ENCODE peak calls at places on chromosome 14, in eight cellular contexts. R is fibroblast of pulmonary artery, G is left ventricle myocardium inferior, W is cardiac fibroblast, N is testis, K is fibroblast of lung, Z is ascending aorta, X is AG04449. C is an unnamed sample.

GRCh38 chr14:75689012-75689411 is 28.0 kb downstream of the TTLL5 start:
- DNase-seq in R (peak; percentile 75), G (peak; percentile 37), W (peak; percentile 72), N (no peak), K (peak; percentile 64), Z (no peak), X (no peak), C (no peak)

GRCh38 chr14:59303216-59303615 is 114.7 kb downstream of the DAAM1 start:
- DNase-seq in R (no peak), G (no peak), W (peak; percentile 90), N (no peak), K (no peak), Z (no peak), X (no peak), C (no peak)

GRCh38 chr14:59301354-59301753 is 112.9 kb downstream of the DAAM1 start:
- DNase-seq in R (no peak), G (no peak), W (no peak), N (no peak), K (no peak), Z (no peak), X (no peak), C (no peak)

GRCh38 chr14:105439179-105439578 is 19.6 kb downstream of the MTA1 start:
- DNase-seq in R (no peak), G (no peak), W (no peak), N (no peak), K (no peak), Z (no peak), X (no peak), C (no peak)

GRCh38 chr14:97408937-97409860 is 612.0 kb downstream of the VRK1 start:
- DNase-seq in R (no peak), G (no peak), W (no peak), N (no peak), K (no peak), Z (no peak), X (no peak), C (no peak)

GRCh38 chr14:57865450-57866198 is at the start of gene SLC35F4:
- DNase-seq in R (peak; percentile 23), G (no peak), W (no peak), N (peak; percentile 37), K (no peak), Z (peak; percentile 63), X (no peak), C (peak; percentile 64)

GRCh38 chr14:79543348-79543747 is 668.0 kb downstream of the DIO2 start:
- DNase-seq in R (no peak), G (no peak), W (no peak), N (no peak), K (no peak), Z (no peak), X (no peak), C (no peak)

GRCh38 chr14:81311816-81312215 is 88.3 kb downstream of the STON2 start:
- DNase-seq in R (no peak), G (no peak), W (no peak), N (no peak), K (peak; percentile 25), Z (no peak), X (no peak), C (no peak)

GRCh38 chr14:20435454-20436362 is at the start of gene KLHL33:
- DNase-seq in R (no peak), G (no peak), W (no peak), N (no peak), K (no peak), Z (no peak), X (no peak), C (no peak)

GRCh38 chr14:90704362-90705051 is 111.7 kb downstream of the TTC7B start:
- DNase-seq in R (no peak), G (no peak), W (peak; percentile 27), N (no peak), K (peak; percentile 11), Z (no peak), X (no peak), C (no peak)

GRCh38 chr14:83356080-83356479 is 1822.4 kb upstream of the SEL1L start:
- DNase-seq in R (no peak), G (no peak), W (no peak), N (no peak), K (no peak), Z (no peak), X (no peak), C (no peak)

GRCh38 chr14:98103705-98104104 is 1168.3 kb downstream of the BCL11B start:
- DNase-seq in R (no peak), G (no peak), W (no peak), N (no peak), K (no peak), Z (no peak), X (no peak), C (no peak)

GRCh38 chr14:89455412-89455811 is 38.4 kb upstream of the FOXN3 start:
- DNase-seq in R (no peak), G (no peak), W (no peak), N (peak; percentile 65), K (no peak), Z (no peak), X (no peak), C (no peak)

GRCh38 chr14:33897382-33897781 is 53.5 kb downstream of the EGLN3 start:
- DNase-seq in R (no peak), G (no peak), W (no peak), N (no peak), K (no peak), Z (no peak), X (no peak), C (no peak)

GRCh38 chr14:92692822-92693226 is 55.6 kb downstream of the LGMN start:
- DNase-seq in R (peak; percentile 50), G (peak; percentile 89), W (no peak), N (peak; percentile 63), K (no peak), Z (peak; percentile 74), X (no peak), C (peak; percentile 89)

GRCh38 chr14:105314287-105315185 is at the start of gene PACS2:
- DNase-seq in R (peak; percentile 87), G (peak; percentile 79), W (peak; percentile 76), N (peak; percentile 77), K (peak; percentile 83), Z (peak; percentile 83), X (no peak), C (peak; percentile 87)

GRCh38 chr14:23528555-23528954 is 23.0 kb downstream of the ZFHX2 start:
- DNase-seq in R (no peak), G (no peak), W (no peak), N (no peak), K (no peak), Z (no peak), X (no peak), C (no peak)
- TF ChIP-seq CTCF in R (peak; percentile 25), G (peak; percentile 14), W (no peak), N (no peak), K (peak; percentile 23), Z (no peak), X (no peak), C (no peak)

DNA sequence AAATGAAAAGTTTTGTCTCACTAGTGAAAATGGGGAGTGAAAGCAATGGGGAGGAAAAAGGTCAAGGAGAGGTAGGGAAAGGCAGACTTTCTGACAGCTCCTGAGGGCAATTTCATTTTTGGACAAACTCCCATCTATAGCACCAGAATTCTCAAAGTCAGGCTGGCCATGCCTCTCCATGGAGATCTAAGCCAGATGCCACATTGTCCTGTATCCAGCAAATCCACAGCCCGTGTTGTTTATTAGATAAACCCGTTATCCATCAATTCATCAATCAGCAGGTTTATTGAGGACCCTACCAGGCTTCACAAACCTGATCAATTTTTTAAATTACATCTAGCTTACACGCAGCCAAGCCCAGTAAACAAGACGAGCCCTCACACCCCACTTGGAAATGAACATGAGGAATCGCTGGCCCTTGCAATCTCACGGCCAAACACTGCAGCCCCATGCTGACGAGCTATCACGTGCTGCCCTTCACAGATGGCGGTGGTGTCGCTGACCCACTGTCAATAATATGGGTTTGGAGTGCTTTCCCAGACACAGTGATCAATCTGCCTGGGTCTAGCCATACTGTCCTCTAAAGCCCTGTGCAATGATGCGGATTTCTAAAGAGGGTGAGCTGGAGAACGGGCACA is 332.9 kb downstream of the DPF3 start:
- DNase-seq in R (no peak), G (no peak), W (no peak), N (no peak), K (no peak), Z (no peak), X (no peak), C (no peak)
- TF ChIP-seq CTCF in R (no peak), G (no peak), W (no peak), N (no peak), K (no peak), Z (no peak), X (no peak), C (no peak)

DNA sequence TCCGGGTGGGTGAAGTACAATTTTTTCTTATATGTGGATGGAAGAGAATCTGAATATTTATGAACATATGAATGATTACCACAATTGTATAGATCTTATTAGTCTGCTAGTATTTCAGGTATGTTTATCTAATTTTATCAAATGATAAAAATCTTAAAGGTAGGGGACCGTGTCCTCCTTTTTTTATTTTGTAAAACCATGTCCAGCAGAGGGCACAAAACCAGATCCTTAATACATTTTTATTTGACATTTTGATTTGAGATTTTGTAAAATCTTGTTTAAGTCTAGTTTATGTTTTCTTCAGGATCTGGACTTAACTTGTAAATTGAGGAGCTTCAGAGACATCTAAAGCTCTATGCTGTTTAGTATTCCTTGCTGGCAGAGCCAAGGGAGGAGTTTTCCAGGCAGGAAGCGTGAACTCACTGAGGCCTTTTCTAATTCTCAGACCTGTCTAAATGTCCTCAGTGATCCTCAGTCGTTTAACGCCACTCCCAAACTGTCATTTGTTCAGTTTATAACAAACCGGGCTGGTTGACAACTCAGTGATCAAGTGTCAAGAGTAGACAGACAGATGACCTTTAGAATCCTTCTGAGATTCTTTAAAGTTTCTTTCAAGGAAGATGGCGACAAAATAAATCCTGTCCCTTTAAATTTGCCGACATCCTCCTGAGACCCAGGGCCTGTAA is 263.9 kb downstream of the KTN1 start:
- DNase-seq in R (peak; percentile 33), G (no peak), W (peak; percentile 39), N (no peak), K (peak; percentile 36), Z (no peak), X (no peak), C (no peak)
- TF ChIP-seq CTCF in R (peak; percentile 33), G (peak; percentile 28), W (no peak), N (no peak), K (no peak), Z (peak; percentile 7), X (no peak), C (peak; percentile 26)

GRCh38 chr14:32366256-32366655 is 37.2 kb downstream of the AKAP6 start:
- DNase-seq in R (peak; percentile 71), G (no peak), W (peak; percentile 80), N (no peak), K (peak; percentile 31), Z (no peak), X (peak; percentile 28), C (no peak)

GRCh38 chr14:32367501-32367900 is 38.4 kb downstream of the AKAP6 start:
- DNase-seq in R (peak; percentile 14), G (no peak), W (peak; percentile 63), N (no peak), K (no peak), Z (no peak), X (no peak), C (no peak)

GRCh38 chr14:32370720-32371119 is 41.6 kb downstream of the AKAP6 start:
- DNase-seq in R (peak; percentile 67), G (no peak), W (peak; percentile 85), N (no peak), K (peak; percentile 81), Z (no peak), X (peak; percentile 55), C (no peak)

GRCh38 chr14:32366995-32367394 is 37.9 kb downstream of the AKAP6 start:
- DNase-seq in R (peak; percentile 67), G (no peak), W (peak; percentile 86), N (peak; percentile 25), K (no peak), Z (no peak), X (no peak), C (no peak)

GRCh38 chr14:32368107-32368506 is 39.0 kb downstream of the AKAP6 start:
- DNase-seq in R (no peak), G (no peak), W (no peak), N (no peak), K (no peak), Z (no peak), X (no peak), C (no peak)
- TF ChIP-seq CTCF in R (no peak), G (no peak), W (no peak), N (no peak), K (no peak), Z (no peak), X (no peak), C (no peak)

C was measured in upper lobe of right lung.